ENCODE peak calls at places on chromosomes 4 and X, in five cellular contexts. K is choroid plexus epithelial cell, Y is fibroblast of mammary gland, S is pancreas, P is coronary artery. O is an unnamed sample.

GRCh38 chr4:153344131-153345010 is at the start of gene MND1:
- DNase-seq in K (peak), Y (peak), S (peak), P (peak), O (peak)

GRCh38 chr4:71729856-71730255 is 54.0 kb downstream of the GC start:
- DNase-seq in K (no peak), Y (no peak), S (no peak), P (no peak), O (no peak)

GRCh38 chr4:86641516-86642090 is 47.5 kb downstream of the PTPN13 start:
- DNase-seq in K (peak), Y (no peak), S (no peak), P (no peak), O (no peak)

GRCh38 chr4:55096045-55096444 is 29.4 kb downstream of the KDR start:
- DNase-seq in K (no peak), Y (no peak), S (no peak), P (no peak), O (no peak)

GRCh38 chr4:108171541-108172230 is 3.0 kb upstream of the LEF1 start:
- DNase-seq in K (no peak), Y (no peak), S (peak), P (no peak), O (peak)

GRCh38 chrX:9912341-9912740 is 54.8 kb upstream of the CLDN34 start:
- DNase-seq in K (no peak), Y (no peak), S (no peak), P (no peak), O (peak)

GRCh38 chrX:119690921-119691716 is 1.8 kb downstream of the SEPTIN6 start:
- DNase-seq in K (no peak), Y (peak), S (no peak), P (no peak), O (peak)

GRCh38 chr4:3201718-3202702 is 46.9 kb upstream of the MSANTD1 start:
- DNase-seq in K (peak), Y (peak), S (no peak), P (peak), O (no peak)

GRCh38 chr4:3645711-3646221 is 113.5 kb upstream of the LRPAP1 start:
- DNase-seq in K (no peak), Y (no peak), S (no peak), P (no peak), O (no peak)

GRCh38 chrX:117998171-117998570 is 118.4 kb downstream of the KLHL13 start:
- DNase-seq in K (no peak), Y (no peak), S (no peak), P (no peak), O (no peak)

GRCh38 chr4:46956451-46956850 is 36.9 kb downstream of the GABRA4 start:
- DNase-seq in K (peak), Y (no peak), S (no peak), P (no peak), O (no peak)

GRCh38 chrX:40871385-40872082 is 136.2 kb upstream of the MED14 start:
- DNase-seq in K (peak), Y (peak), S (no peak), P (no peak), O (no peak)

GRCh38 chr4:164531336-164531735 is 222.6 kb upstream of the SMIM31 start:
- DNase-seq in K (no peak), Y (no peak), S (no peak), P (no peak), O (no peak)

GRCh38 chr4:73617256-73617655 is 3.0 kb downstream of the RASSF6 start:
- DNase-seq in K (no peak), Y (no peak), S (no peak), P (no peak), O (no peak)

GRCh38 chr4:58510652-58511051 is 1400.5 kb upstream of the IGFBP7 start:
- DNase-seq in K (no peak), Y (no peak), S (no peak), P (no peak), O (no peak)

GRCh38 chr4:145333786-145334185 is 147.9 kb upstream of the SMAD1 start:
- DNase-seq in K (no peak), Y (no peak), S (no peak), P (no peak), O (no peak)

GRCh38 chrX:71604141-71604540 is 14.2 kb downstream of the CXCR3 start:
- DNase-seq in K (peak), Y (peak), S (no peak), P (no peak), O (no peak)

GRCh38 chrX:2321411-2321810 is 179.4 kb downstream of the DHRSX start:
- DNase-seq in K (no peak), Y (no peak), S (no peak), P (no peak), O (no peak)

GRCh38 chr4:187103351-187103750 is 379.7 kb upstream of the FAT1 start:
- DNase-seq in K (no peak), Y (no peak), S (no peak), P (no peak), O (no peak)

GRCh38 chr4:83852085-83852451 is 316.2 kb downstream of the GPAT3 start:
- DNase-seq in K (peak), Y (peak), S (no peak), P (no peak), O (no peak)

GRCh38 chr4:25970691-25971427 is 56.8 kb downstream of the SMIM20 start:
- DNase-seq in K (peak), Y (no peak), S (no peak), P (no peak), O (no peak)

GRCh38 chrX:79065696-79066095 is 78.8 kb upstream of the GPR174 start:
- DNase-seq in K (no peak), Y (no peak), S (no peak), P (no peak), O (no peak)

GRCh38 chr4:153788419-153789276 is at the start of gene SFRP2:
- DNase-seq in K (no peak), Y (peak), S (peak), P (no peak), O (peak)

GRCh38 chr4:64584981-64585557 is 175.8 kb upstream of the TECRL start:
- DNase-seq in K (peak), Y (peak), S (no peak), P (no peak), O (peak)

GRCh38 chr4:174207370-174207769 is 76.1 kb downstream of the FBXO8 start:
- DNase-seq in K (no peak), Y (peak), S (no peak), P (no peak), O (no peak)

GRCh38 chr4:84647307-84647884 is 64.5 kb downstream of the CDS1 start:
- DNase-seq in K (peak), Y (peak), S (no peak), P (no peak), O (no peak)

GRCh38 chrX:31884535-31884934 is 812.7 kb upstream of the FTHL17 start:
- DNase-seq in K (no peak), Y (no peak), S (no peak), P (no peak), O (no peak)

GRCh38 chr4:75513529-75514130 is 573 bp downstream of the RCHY1 start:
- DNase-seq in K (peak), Y (peak), S (no peak), P (no peak), O (no peak)

GRCh38 chr4:18684932-18685331 is 663.4 kb upstream of the LCORL start:
- DNase-seq in K (no peak), Y (no peak), S (no peak), P (no peak), O (no peak)

GRCh38 chrX:150966235-150966634 is 16.9 kb upstream of the HMGB3 start:
- DNase-seq in K (no peak), Y (no peak), S (no peak), P (no peak), O (peak)

GRCh38 chrX:13055486-13055885 is 11.1 kb upstream of the FAM9C start:
- DNase-seq in K (no peak), Y (no peak), S (no peak), P (no peak), O (no peak)

GRCh38 chr4:2320152-2320551 is 58.2 kb upstream of the MXD4 start:
- DNase-seq in K (no peak), Y (no peak), S (no peak), P (peak), O (no peak)

GRCh38 chrX:40012800-40013682 is 84.7 kb downstream of the BCOR start:
- DNase-seq in K (peak), Y (peak), S (peak), P (peak), O (peak)

GRCh38 chr4:5746829-5747745 is 36.1 kb downstream of the EVC start:
- DNase-seq in K (peak), Y (peak), S (no peak), P (peak), O (no peak)

GRCh38 chr4:156362581-156362980 is 408.9 kb upstream of the CTSO start:
- DNase-seq in K (peak), Y (peak), S (no peak), P (no peak), O (no peak)

GRCh38 chrX:110477593-110478228 is 119.1 kb downstream of the RTL9 start:
- DNase-seq in K (no peak), Y (peak), S (no peak), P (no peak), O (no peak)

GRCh38 chr4:40211224-40212185 is 14.7 kb downstream of the RHOH start:
- DNase-seq in K (peak), Y (peak), S (no peak), P (no peak), O (no peak)

GRCh38 chr4:120078216-120078615 is 11.6 kb upstream of the MAD2L1 start:
- DNase-seq in K (peak), Y (no peak), S (no peak), P (no peak), O (no peak)

GRCh38 chrX:54246866-54247265 is 63.8 kb upstream of the FAM120C start:
- DNase-seq in K (no peak), Y (no peak), S (no peak), P (no peak), O (no peak)

DNA sequence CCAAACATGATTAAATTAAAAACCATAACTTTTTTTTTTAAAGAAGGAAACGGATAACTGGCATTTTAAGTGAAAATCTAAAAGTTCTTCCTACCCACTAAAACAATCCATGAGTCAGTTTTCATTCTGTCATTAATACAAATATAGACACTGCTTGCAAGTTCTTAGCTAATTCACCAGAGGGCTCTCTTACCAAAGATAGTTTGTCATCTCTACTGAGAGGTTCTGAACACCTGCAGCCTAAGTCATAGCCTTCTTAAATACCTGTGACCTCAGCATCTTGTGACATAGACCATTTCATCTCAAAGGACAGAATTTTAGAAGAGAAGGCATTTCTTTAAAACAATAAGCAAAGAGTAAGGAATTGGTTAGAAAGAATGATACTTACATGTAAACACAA is 65.3 kb upstream of the FAM120C start:
- DNase-seq in K (peak), Y (peak), S (no peak), P (no peak), O (no peak)
- TF ChIP-seq CTCF in K (peak), Y (peak), S (no peak), P (no peak), O (no peak)

GRCh38 chr4:1166509-1167243 is 5.7 kb downstream of the SPON2 start:
- DNase-seq in K (peak), Y (peak), S (no peak), P (no peak), O (no peak)

GRCh38 chr4:1168291-1169031 is 3.9 kb downstream of the SPON2 start:
- DNase-seq in K (no peak), Y (no peak), S (no peak), P (no peak), O (no peak)

GRCh38 chr4:1169171-1169671 is 3.2 kb downstream of the SPON2 start:
- DNase-seq in K (no peak), Y (no peak), S (no peak), P (no peak), O (no peak)

GRCh38 chr4:1169691-1170096 is 2.7 kb downstream of the SPON2 start:
- DNase-seq in K (no peak), Y (no peak), S (no peak), P (no peak), O (no peak)

GRCh38 chr4:1167244-1167949 is 5.0 kb downstream of the SPON2 start:
- DNase-seq in K (peak), Y (peak), S (peak), P (no peak), O (peak)
- TF ChIP-seq CTCF in K (peak), Y (peak), S (peak), P (peak), O (peak)

DNA sequence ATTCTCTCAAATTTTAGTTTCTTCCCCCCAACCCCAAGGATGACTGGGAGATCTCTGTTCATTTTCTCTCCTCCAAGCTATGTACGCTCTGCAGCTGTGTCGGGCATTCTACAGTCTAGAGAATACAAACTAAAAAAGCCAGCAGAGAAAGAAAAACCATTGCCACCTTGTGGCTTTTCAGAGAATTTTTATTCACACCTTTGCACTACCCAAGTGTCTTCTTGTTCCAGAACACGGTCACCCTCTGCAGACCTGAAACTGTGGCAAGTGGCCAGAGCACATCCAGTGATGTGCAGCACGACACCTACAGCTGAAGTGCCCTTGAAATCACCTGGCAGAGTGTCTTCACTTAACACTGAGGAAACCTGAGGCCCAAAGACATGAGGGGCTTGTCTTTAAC is 68.6 kb downstream of the CHST7 start:
- DNase-seq in K (peak), Y (peak), S (no peak), P (no peak), O (no peak)
- TF ChIP-seq CTCF in K (peak), Y (peak), S (no peak), P (no peak), O (no peak)

DNA sequence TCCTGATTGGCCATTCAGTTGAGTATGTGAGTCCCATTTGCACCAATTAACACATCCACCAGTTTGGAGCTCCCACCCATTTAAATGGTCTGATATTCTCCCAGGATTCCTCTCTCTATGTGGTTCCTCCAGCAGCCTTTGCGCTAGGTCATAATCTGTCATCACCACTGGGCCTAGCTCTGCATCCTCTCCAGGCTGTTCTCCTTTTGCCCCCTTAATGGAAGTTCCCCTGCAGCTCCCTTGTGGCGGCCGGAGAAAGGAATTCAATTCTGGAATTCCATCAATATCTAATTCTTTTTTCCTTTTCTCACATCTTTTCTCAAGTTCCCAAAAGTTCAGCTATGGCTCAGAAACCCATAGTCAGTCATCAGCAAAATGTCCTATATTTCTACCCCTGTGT is 2184.4 kb upstream of the AGA start:
- DNase-seq in K (no peak), Y (no peak), S (no peak), P (no peak), O (peak)
- TF ChIP-seq CTCF in K (no peak), Y (no peak), S (no peak), P (no peak), O (peak)

DNA sequence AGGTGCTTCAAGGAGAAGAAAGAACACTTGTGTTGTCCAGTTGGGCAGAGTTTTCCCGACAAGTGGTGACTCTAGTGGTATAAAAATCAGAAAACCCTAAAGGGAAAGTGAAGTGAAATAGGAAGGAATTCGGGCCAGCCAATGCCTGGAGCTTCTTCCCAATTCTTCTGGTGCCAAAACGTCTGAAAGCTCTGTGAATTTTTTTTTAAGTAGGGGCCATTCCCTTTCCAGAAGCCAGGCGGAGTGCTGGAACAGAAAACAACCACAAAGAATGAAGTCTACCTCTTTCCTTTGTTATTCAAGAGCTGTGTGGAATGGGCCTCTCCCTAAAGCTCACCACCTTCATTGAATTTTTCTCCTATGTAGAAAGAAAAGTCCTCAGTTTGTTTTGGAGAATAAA is 43.1 kb upstream of the PPARGC1A start:
- DNase-seq in K (peak), Y (peak), S (no peak), P (no peak), O (no peak)
- TF ChIP-seq CTCF in K (peak), Y (peak), S (no peak), P (no peak), O (no peak)

DNA sequence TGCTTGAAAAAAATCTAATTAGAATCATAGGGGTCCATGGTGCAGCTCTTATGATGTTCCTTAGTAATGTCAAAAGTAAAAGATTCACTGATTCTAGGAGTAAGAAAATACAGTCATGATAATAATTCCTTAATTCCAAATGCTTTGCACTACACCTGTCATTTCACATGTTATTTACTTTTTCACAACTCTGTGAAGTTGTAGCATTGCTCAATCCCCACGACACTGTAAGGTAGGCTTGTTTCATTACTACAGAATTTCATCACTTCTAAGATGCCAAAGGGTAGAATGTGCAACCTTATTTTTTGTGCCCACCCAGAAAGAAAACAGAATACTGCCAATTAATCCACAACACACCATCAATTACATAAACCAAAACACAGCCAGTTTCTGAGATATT is 46.1 kb upstream of the LNX1 start:
- DNase-seq in K (no peak), Y (no peak), S (no peak), P (no peak), O (no peak)
- TF ChIP-seq CTCF in K (no peak), Y (no peak), S (no peak), P (no peak), O (no peak)

DNA sequence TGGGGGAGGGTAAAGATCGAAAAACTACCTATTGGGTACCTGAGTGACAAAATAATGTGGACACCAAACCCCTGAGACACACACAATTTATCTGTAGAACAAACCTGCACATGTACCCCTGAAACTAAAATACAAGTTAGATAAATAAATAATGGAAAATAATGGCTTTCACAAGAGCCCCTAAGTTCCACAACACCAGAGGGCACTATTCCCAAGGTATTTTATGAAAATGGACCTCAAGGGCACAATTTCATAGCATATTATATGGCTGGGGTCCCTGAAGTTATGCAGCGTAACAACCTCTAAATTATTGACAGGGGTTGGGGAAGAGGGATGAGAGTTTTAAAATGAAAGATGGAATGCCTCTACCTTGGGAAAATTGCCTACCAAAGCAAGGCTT is 81.3 kb upstream of the TMEM33 start:
- DNase-seq in K (peak), Y (no peak), S (no peak), P (no peak), O (no peak)
- TF ChIP-seq CTCF in K (peak), Y (peak), S (no peak), P (no peak), O (no peak)

DNA sequence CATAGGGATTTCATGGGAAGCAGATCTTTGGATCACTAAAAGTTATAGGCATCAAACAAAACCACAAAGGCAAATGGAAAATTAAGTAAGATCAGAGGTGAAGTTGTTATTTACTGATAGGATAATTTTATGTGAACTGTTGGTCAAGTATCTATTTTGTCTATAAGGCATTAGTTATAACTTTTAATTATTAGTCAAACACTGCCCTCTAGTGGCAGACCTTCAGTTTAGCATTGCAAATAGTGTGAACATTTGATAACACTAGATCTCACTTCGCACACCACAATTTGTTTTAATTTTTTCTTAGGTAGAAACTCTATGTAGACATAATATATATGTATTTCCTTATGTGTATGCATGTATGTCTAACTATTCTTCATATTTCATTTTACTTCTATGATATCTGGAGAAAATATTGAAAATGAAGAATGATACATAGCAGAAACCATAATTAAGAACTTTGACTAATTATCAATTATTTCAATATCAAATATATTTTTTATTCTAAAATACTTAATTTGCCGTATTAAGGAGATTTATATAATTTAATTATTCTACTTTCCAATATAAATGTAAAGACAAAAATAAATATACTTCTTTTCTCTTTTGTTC is 214.5 kb upstream of the TACR3 start:
- DNase-seq in K (peak), Y (peak), S (no peak), P (no peak), O (peak)
- TF ChIP-seq CTCF in K (peak), Y (peak), S (peak), P (peak), O (peak)

O was measured in nephron progenitor cell.